ENCODE peak calls at places on chromosomes 5 and 9, in ten cellular contexts. M is thyroid gland, C is dorsolateral prefrontal cortex, Q is RWPE1, O is sigmoid colon, Y is lower lobe of right lung, J is AG04450, K is transverse colon, W is MM.1S, T is A549. S is an unnamed sample.

GRCh38 chr5:163889369-163889768 is 383.9 kb downstream of the MAT2B start:
- DNase-seq in O (no peak), W (no peak), K (no peak), Q (no peak), T (no peak), M (no peak), Y (no peak), J (peak), C (no peak), S (no peak)

GRCh38 chr5:127163750-127164149 is 90.4 kb upstream of the C5orf63 start:
- DNase-seq in Y (no peak), W (no peak), K (no peak), M (no peak), T (no peak), O (no peak), C (no peak), Q (no peak), J (no peak), S (no peak)

GRCh38 chr5:63025679-63026078 is 447.1 kb downstream of the LRRC70 start:
- DNase-seq in M (no peak), C (no peak), W (peak), Y (no peak), Q (no peak), K (no peak), O (no peak), T (no peak), J (no peak), S (no peak)

GRCh38 chr5:134289509-134290113 is 63.7 kb upstream of the PPP2CA start:
- DNase-seq in C (peak), K (peak), Y (no peak), J (peak), T (peak), O (peak), W (peak), M (peak), Q (peak), S (peak)

GRCh38 chr9:94996638-94997037 is 270.1 kb downstream of the AOPEP start:
- DNase-seq in Q (no peak), Y (no peak), M (no peak), T (no peak), C (no peak), J (no peak), K (no peak), W (no peak), O (no peak), S (no peak)

GRCh38 chr5:93580387-93581100 is 475 bp downstream of the NR2F1-AS1 start:
- DNase-seq in Y (peak), M (no peak), W (peak), J (no peak), K (no peak), T (peak), Q (peak), C (no peak), O (peak), S (no peak)

GRCh38 chr9:97293827-97294226 is 13.6 kb upstream of the CCDC180 start:
- DNase-seq in C (no peak), J (no peak), Q (no peak), K (no peak), T (no peak), O (no peak), M (no peak), Y (no peak), W (no peak), S (no peak)

GRCh38 chr5:147751156-147751830 is 31.2 kb downstream of the JAKMIP2 start:
- DNase-seq in M (no peak), W (no peak), Y (no peak), C (no peak), O (peak), Q (no peak), K (no peak), J (no peak), T (no peak), S (no peak)

GRCh38 chr5:86665984-86666760 is 48.4 kb downstream of the COX7C start:
- DNase-seq in M (no peak), Q (no peak), O (no peak), T (no peak), J (no peak), K (peak), Y (no peak), W (no peak), C (no peak), S (no peak)

GRCh38 chr5:54545796-54546195 is 28.2 kb downstream of the SNX18 start:
- DNase-seq in T (no peak), O (no peak), J (no peak), C (no peak), W (no peak), Y (no peak), M (peak), K (peak), Q (peak), S (no peak)

GRCh38 chr9:98532147-98532546 is 176.6 kb downstream of the GABBR2 start:
- DNase-seq in M (no peak), T (no peak), J (no peak), W (no peak), C (no peak), O (no peak), Y (no peak), Q (no peak), K (no peak), S (no peak)

GRCh38 chr5:100464418-100464817 is 70.8 kb upstream of the FAM174A start:
- DNase-seq in W (no peak), K (no peak), C (no peak), J (peak), T (peak), Q (no peak), M (no peak), O (no peak), Y (no peak), S (no peak)

GRCh38 chr5:59587489-59588337 is 305.8 kb downstream of the PDE4D start:
- DNase-seq in C (peak), Y (peak), M (peak), J (peak), Q (no peak), W (no peak), T (peak), K (peak), O (peak), S (peak)

GRCh38 chr9:133509179-133510083 is 15.3 kb downstream of the MYMK start:
- DNase-seq in O (no peak), K (peak), C (no peak), J (no peak), Y (no peak), W (no peak), Q (peak), M (peak), T (no peak), S (peak)

GRCh38 chr9:97752274-97752673 is 55.1 kb upstream of the XPA start:
- DNase-seq in W (no peak), Y (no peak), M (peak), J (no peak), C (no peak), O (no peak), Q (no peak), K (no peak), T (no peak), S (no peak)

GRCh38 chr5:176818391-176819098 is 8.2 kb downstream of the UNC5A start:
- DNase-seq in Y (no peak), M (no peak), Q (no peak), K (no peak), C (no peak), O (no peak), T (peak), W (no peak), J (no peak), S (no peak)

GRCh38 chr5:174533771-174534221 is 190.6 kb upstream of the MSX2 start:
- DNase-seq in C (no peak), J (peak), M (no peak), W (no peak), T (peak), Q (peak), O (no peak), K (no peak), Y (no peak), S (no peak)

GRCh38 chr9:34177906-34178697 is 741 bp upstream of the UBAP1 start:
- DNase-seq in O (no peak), Y (no peak), C (no peak), Q (no peak), J (no peak), K (no peak), W (no peak), T (no peak), M (no peak), S (no peak)

GRCh38 chr5:130799015-130799414 is 366.0 kb downstream of the HINT1 start:
- DNase-seq in K (no peak), C (no peak), Y (no peak), M (no peak), Q (no peak), W (no peak), O (no peak), T (no peak), J (no peak), S (no peak)

GRCh38 chr5:156239800-156240199 is 87.2 kb upstream of the SGCD start:
- DNase-seq in C (no peak), M (no peak), J (no peak), W (no peak), Y (no peak), O (no peak), Q (no peak), K (no peak), T (no peak), S (no peak)

GRCh38 chr9:132942541-132943182 is 1.8 kb downstream of the TSC1 start:
- DNase-seq in C (no peak), Y (no peak), J (peak), W (no peak), M (no peak), K (no peak), O (no peak), T (no peak), Q (no peak), S (no peak)

GRCh38 chr5:14464661-14465060 is 116.9 kb upstream of the OTULINL start:
- DNase-seq in W (no peak), K (no peak), M (no peak), Y (no peak), C (no peak), J (no peak), O (no peak), Q (no peak), T (no peak), S (no peak)

GRCh38 chr9:18393340-18394130 is 80.4 kb upstream of the ADAMTSL1 start:
- DNase-seq in Y (no peak), J (peak), K (peak), W (no peak), Q (peak), T (peak), M (peak), O (peak), C (peak), S (no peak)

GRCh38 chr5:53261245-53261644 is 151.7 kb upstream of the MOCS2 start:
- DNase-seq in O (no peak), T (no peak), W (no peak), C (no peak), M (no peak), K (no peak), J (no peak), Y (no peak), Q (no peak), S (no peak)

GRCh38 chr9:94085062-94085639 is 887 bp downstream of the PTPDC1 start:
- DNase-seq in T (no peak), J (no peak), M (peak), C (no peak), K (no peak), W (no peak), Q (no peak), Y (no peak), O (no peak), S (no peak)

GRCh38 chr5:93891491-93892480 is 150.4 kb upstream of the POU5F2 start:
- DNase-seq in K (no peak), J (no peak), O (no peak), W (no peak), Y (no peak), T (no peak), C (no peak), Q (no peak), M (no peak), S (no peak)

GRCh38 chr5:144510845-144511580 is 340.3 kb downstream of the KCTD16 start:
- DNase-seq in T (no peak), K (no peak), Y (no peak), Q (no peak), C (no peak), O (no peak), W (no peak), M (no peak), J (no peak), S (no peak)

GRCh38 chr9:116437411-116438370 is 249.4 kb upstream of the TRIM32 start:
- DNase-seq in O (no peak), J (no peak), Y (no peak), K (no peak), C (no peak), T (no peak), W (no peak), M (no peak), Q (no peak), S (no peak)

GRCh38 chr5:120447706-120448239 is 16.3 kb upstream of the PRR16 start:
- DNase-seq in C (no peak), Q (peak), W (no peak), Y (no peak), J (no peak), M (no peak), K (no peak), T (no peak), O (no peak), S (no peak)

GRCh38 chr5:149576021-149576420 is 5.3 kb upstream of the ARHGEF37 start:
- DNase-seq in W (peak), J (no peak), C (no peak), K (no peak), T (no peak), Y (no peak), Q (no peak), O (no peak), M (no peak), S (no peak)

GRCh38 chr5:96781031-96781733 is 26.6 kb downstream of the ERAP1 start:
- DNase-seq in O (no peak), W (no peak), Q (peak), Y (no peak), K (no peak), M (no peak), T (peak), J (no peak), C (no peak), S (no peak)

GRCh38 chr9:28899926-28900325 is 1326.6 kb upstream of the C9orf72 start:
- DNase-seq in K (no peak), Y (peak), Q (no peak), W (no peak), O (no peak), C (no peak), J (no peak), T (no peak), M (no peak), S (no peak)

GRCh38 chr9:25025156-25025555 is 479.5 kb upstream of the IZUMO3 start:
- DNase-seq in C (no peak), M (no peak), Y (no peak), W (no peak), Q (no peak), O (no peak), J (no peak), K (no peak), T (no peak), S (no peak)

GRCh38 chr5:133063965-133064364 is 12.2 kb downstream of the HSPA4 start:
- DNase-seq in Q (no peak), M (no peak), O (no peak), K (no peak), T (no peak), J (no peak), Y (no peak), W (peak), C (no peak), S (no peak)

GRCh38 chr9:114046237-114046755 is 31.8 kb downstream of the AMBP start:
- DNase-seq in T (no peak), J (no peak), K (no peak), Y (no peak), W (no peak), O (no peak), Q (no peak), C (no peak), M (no peak), S (no peak)

GRCh38 chr5:662751-663435 is 30.3 kb downstream of the TPPP start:
- DNase-seq in T (no peak), C (no peak), O (no peak), M (no peak), Y (peak), J (no peak), W (no peak), K (no peak), Q (no peak), S (peak)

GRCh38 chr5:28927559-28928326 is 1889.4 kb upstream of the CDH9 start:
- DNase-seq in J (no peak), W (no peak), Y (peak), C (no peak), O (no peak), M (no peak), Q (no peak), K (no peak), T (peak), S (no peak)

GRCh38 chr5:50967388-50968039 is 301.1 kb downstream of the PARP8 start:
- DNase-seq in C (no peak), Q (no peak), T (no peak), W (peak), M (peak), J (no peak), K (no peak), Y (no peak), O (no peak), S (no peak)

GRCh38 chr5:179060116-179061008 is at the start of gene ZNF354C:
- DNase-seq in M (peak), Y (peak), K (peak), O (peak), C (peak), Q (peak), J (peak), T (peak), W (peak), S (peak)

GRCh38 chr5:179061025-179061424 is 852 bp downstream of the ZNF354C start:
- DNase-seq in T (no peak), Y (no peak), Q (no peak), J (no peak), C (peak), M (no peak), O (no peak), W (no peak), K (no peak), S (peak)

DNA sequence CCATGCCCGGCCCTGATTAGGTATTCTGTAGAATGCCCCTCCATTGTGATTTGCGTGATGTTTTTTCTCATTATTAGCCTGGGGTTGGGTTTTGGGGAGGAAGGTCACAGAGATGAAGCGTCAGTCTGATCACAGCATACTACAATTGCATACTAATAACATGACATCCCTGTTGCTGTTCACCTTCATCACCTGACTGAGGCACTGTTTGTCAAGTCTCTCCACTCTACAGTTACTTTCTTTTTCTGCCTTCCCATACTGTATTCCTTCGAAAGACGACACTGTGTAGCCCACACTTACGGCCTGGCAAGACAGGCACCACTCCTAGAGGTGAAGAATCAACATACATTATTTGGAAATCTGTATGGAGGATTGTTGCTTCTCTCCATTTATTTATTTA is 5.5 kb downstream of the ZNF354C start:
- DNase-seq in C (no peak), Q (no peak), O (no peak), M (no peak), T (no peak), J (no peak), K (no peak), W (peak), Y (no peak), S (no peak)
- TF ChIP-seq CTCF in C (no peak), Q (no peak), O (no peak), M (no peak), T (no peak), J (no peak), K (no peak), W (peak), Y (no peak), S (no peak)

GRCh38 chr5:143403607-143404415 is at the start of gene NR3C1:
- DNase-seq in O (peak), M (peak), T (peak), Y (peak), Q (peak), K (peak), J (peak), W (peak), C (peak), S (peak)
- H3K27ac ChIP-seq in O (peak), M (peak), T (peak), Y (peak), Q (peak), K (peak), J (peak), W (peak), C (peak), S (peak)

DNA sequence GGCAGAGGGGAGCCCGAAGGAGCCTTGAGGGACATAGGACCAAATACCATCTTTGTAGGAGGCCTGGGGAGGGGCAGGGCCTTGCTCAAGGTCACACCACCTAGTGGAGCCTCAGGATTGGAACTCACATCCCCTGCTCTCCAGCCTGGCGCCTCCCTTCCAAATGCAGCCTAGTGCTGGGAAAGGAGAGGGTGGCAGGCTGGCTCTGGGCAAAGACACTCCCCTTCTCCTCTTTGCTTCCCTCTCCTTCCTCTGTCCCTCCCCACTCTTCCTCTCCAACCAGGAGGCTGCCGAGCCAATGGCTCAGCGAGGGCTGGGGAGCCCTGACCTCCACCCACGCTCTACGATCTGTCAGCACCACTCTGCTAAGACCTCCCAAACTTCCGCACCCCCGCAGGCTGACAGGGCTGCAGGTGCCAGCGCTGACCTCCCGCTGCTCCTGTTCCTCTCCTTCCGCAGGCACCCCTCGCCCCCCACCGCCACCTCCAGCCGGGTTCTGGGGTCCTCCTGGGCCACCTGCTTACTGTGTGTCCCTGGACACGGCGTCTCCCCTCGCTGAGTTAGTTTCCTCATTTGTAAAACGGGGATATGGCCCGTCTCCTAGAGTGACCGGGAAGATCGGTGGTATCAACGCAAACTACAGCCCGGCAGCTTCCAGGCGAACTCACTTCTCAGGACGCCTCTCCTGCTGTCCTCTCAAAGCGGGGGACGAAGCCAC is 52.9 kb downstream of the C9orf50 start:
- DNase-seq in K (no peak), J (no peak), Y (no peak), W (no peak), T (peak), O (no peak), M (peak), Q (no peak), C (peak), S (peak)
- TF ChIP-seq CTCF in K (no peak), J (peak), Y (no peak), W (no peak), T (peak), O (no peak), M (no peak), Q (no peak), C (no peak), S (no peak)

GRCh38 chr5:35233601-35234000 is 3.3 kb upstream of the PRLR start:
- DNase-seq in Q (no peak), O (no peak), Y (no peak), J (no peak), C (no peak), M (no peak), T (no peak), K (no peak), W (no peak), S (no peak)

GRCh38 chr5:35237580-35238376 is 7.5 kb upstream of the PRLR start:
- DNase-seq in O (no peak), W (no peak), C (no peak), T (peak), M (no peak), Q (no peak), J (no peak), K (no peak), Y (no peak), S (no peak)

GRCh38 chr5:35239911-35240610 is 9.8 kb upstream of the PRLR start:
- DNase-seq in M (no peak), W (no peak), O (no peak), T (no peak), Q (no peak), C (no peak), Y (no peak), K (no peak), J (no peak), S (no peak)

GRCh38 chr5:35239476-35239875 is 9.2 kb upstream of the PRLR start:
- DNase-seq in T (no peak), W (no peak), M (no peak), K (no peak), O (no peak), Q (no peak), Y (no peak), J (no peak), C (no peak), S (no peak)

DNA sequence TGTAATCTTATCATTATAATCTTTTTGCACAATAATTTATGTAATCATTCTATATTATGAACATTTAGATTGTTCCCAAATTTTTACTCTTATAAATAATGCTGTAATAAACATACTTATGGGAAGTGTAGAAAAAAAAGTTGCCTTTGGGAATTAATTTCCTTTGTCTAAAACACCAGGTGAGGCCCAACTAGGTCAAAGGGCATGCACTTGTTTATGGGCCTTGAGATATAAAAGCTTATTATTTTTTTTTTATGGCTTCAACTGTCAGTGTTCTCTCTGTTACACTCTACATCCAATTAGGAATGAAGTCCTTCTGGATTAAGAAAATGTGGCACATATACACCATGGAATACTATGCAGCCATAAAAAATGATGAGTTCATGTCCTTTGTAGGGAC is 6.5 kb upstream of the PRLR start:
- DNase-seq in O (no peak), T (no peak), J (no peak), Q (no peak), Y (no peak), M (no peak), K (no peak), C (no peak), W (no peak), S (no peak)
- H3K27ac ChIP-seq in O (no peak), T (no peak), J (no peak), Q (no peak), Y (no peak), M (no peak), K (no peak), C (no peak), W (no peak), S (no peak)

S was measured in psoas muscle.